ENCODE peak calls at places on chromosomes 3 and 15, in five cellular contexts. C is HEK293T, I is NT2/D1, B is H1, Z is GM12878. S is an unnamed sample.

GRCh38 chr15:73287019-73287418 is 81.7 kb downstream of the HCN4 start:
- DNase-seq in C (no peak), I (no peak), B (no peak), Z (no peak), S (no peak)

GRCh38 chr3:172034786-172035685 is 4.3 kb upstream of the FNDC3B start:
- DNase-seq in C (peak), I (no peak), B (peak), Z (no peak), S (no peak)

GRCh38 chr3:152444029-152444641 is 175.4 kb downstream of the MBNL1 start:
- DNase-seq in C (peak), I (no peak), B (no peak), Z (peak), S (peak)

GRCh38 chr15:58392611-58393161 is 39.1 kb upstream of the LIPC start:
- DNase-seq in C (no peak), I (no peak), B (no peak), Z (no peak), S (no peak)

GRCh38 chr15:27353837-27354236 is 382.9 kb downstream of the GABRG3 start:
- DNase-seq in C (no peak), I (no peak), B (no peak), Z (no peak), S (no peak)

GRCh38 chr3:39548282-39548681 is 80.8 kb downstream of the MOBP start:
- DNase-seq in C (no peak), I (no peak), B (no peak), Z (no peak), S (no peak)

GRCh38 chr15:85690546-85691226 is 104.0 kb downstream of the KLHL25 start:
- DNase-seq in C (no peak), I (no peak), B (no peak), Z (peak), S (no peak)

GRCh38 chr3:171284308-171285075 is 175.7 kb downstream of the TNIK start:
- DNase-seq in C (no peak), I (no peak), B (no peak), Z (peak), S (no peak)

GRCh38 chr3:197352382-197352781 is 54.0 kb upstream of the DLG1 start:
- DNase-seq in C (no peak), I (no peak), B (no peak), Z (no peak), S (no peak)

GRCh38 chr3:58051196-58051595 is 43.0 kb downstream of the FLNB start:
- DNase-seq in C (no peak), I (no peak), B (no peak), Z (no peak), S (no peak)

GRCh38 chr3:138479355-138479964 is 45.0 kb downstream of the ESYT3 start:
- DNase-seq in C (peak), I (peak), B (no peak), Z (no peak), S (peak)

GRCh38 chr15:36914466-36914865 is 185.9 kb downstream of the MEIS2 start:
- DNase-seq in C (no peak), I (no peak), B (no peak), Z (no peak), S (no peak)

GRCh38 chr3:31567036-31567435 is 34.3 kb downstream of the STT3B start:
- DNase-seq in C (peak), I (peak), B (no peak), Z (no peak), S (peak)

GRCh38 chr3:131591394-131591990 is 88.7 kb upstream of the MRPL3 start:
- DNase-seq in C (no peak), I (no peak), B (no peak), Z (no peak), S (no peak)

GRCh38 chr3:118587847-118588246 is 446.8 kb downstream of the IGSF11 start:
- DNase-seq in C (no peak), I (no peak), B (no peak), Z (peak), S (no peak)

GRCh38 chr15:81074773-81075172 is 59.3 kb upstream of the CFAP161 start:
- DNase-seq in C (no peak), I (no peak), B (no peak), Z (no peak), S (no peak)

GRCh38 chr3:108086653-108087052 is 4.2 kb downstream of the CD47 start:
- DNase-seq in C (no peak), I (no peak), B (no peak), Z (no peak), S (no peak)
- TF ChIP-seq SUZ12 in C (no peak), I (no peak), B (no peak), Z (no peak), S (no peak)

DNA sequence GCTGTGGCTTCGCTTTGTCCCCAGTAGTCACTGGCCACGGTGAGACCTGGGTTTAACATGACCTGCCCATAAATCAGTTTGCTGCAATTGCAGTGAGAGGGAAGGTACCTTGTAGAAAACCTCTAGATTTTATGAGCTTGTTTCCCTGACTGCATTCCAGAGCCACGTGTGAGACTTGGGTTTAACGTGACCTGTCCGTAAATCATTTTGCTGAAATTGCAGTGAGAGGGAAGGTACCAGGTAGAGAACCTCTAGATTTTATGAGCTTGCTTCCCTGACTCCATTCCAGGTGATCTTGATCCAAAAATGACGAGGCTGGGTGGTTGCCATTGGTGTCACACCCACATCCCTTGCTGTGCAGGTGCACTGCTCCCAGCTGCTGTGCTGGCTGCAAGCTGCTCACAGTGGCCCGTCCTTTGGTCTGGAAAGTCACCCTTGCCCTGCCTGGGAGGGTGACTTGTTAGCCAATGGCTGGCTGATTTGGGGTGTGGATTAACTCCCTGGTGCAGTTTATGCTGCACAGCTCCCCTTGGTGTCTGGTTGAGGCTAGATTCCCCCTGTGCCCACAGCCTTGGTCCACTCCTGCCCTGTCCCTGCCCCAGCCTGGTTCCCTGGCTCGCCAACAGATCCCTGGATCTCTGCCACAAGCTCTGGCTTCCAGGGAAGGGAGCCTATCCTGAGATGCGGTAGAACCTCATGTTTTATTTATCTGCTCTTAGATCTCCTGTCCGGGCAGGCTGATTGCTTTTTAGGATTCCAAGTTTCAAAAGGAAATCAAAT is 192.7 kb upstream of the CTDSPL start:
- DNase-seq in C (no peak), I (no peak), B (no peak), Z (no peak), S (no peak)
- TF ChIP-seq SUZ12 in C (no peak), I (no peak), B (no peak), Z (no peak), S (no peak)

GRCh38 chr15:48300038-48300437 is 31.2 kb upstream of the DUT start:
- DNase-seq in C (no peak), I (no peak), B (no peak), Z (no peak), S (no peak)

GRCh38 chr15:48309740-48310139 is 21.5 kb upstream of the DUT start:
- DNase-seq in C (no peak), I (no peak), B (no peak), Z (no peak), S (no peak)

GRCh38 chr15:48307586-48307985 is 23.6 kb upstream of the DUT start:
- DNase-seq in C (no peak), I (no peak), B (no peak), Z (no peak), S (no peak)

GRCh38 chr15:48306639-48307038 is 24.6 kb upstream of the DUT start:
- DNase-seq in C (no peak), I (no peak), B (no peak), Z (no peak), S (no peak)

DNA sequence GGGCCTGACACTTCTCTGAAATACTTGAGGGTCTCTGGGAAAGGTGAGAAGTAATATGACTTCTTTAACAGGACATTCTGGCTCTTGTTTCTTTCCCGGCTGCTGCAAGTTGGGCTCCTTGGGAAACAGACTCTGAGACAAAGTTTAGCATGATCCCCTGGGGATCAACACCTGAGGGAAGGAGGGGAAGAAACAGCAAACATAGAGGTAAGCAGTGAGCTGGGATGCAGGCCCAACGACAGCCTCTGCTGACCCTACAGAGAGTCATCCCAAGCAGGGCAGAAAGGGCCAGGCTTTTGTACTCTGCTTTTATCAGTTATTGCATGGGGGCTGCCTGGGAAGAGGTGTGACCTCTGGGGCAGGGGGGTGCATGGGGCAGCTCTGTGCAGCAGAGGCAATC is 26.8 kb upstream of the DUT start:
- DNase-seq in C (no peak), I (no peak), B (no peak), Z (no peak), S (no peak)
- TF ChIP-seq SUZ12 in C (no peak), I (no peak), B (no peak), Z (no peak), S (no peak)

GRCh38 chr15:66402885-66403284 is 16.2 kb downstream of the MAP2K1 start:
- DNase-seq in C (no peak), I (no peak), B (no peak), Z (no peak), S (no peak)

GRCh38 chr15:66399276-66399675 is 12.6 kb downstream of the MAP2K1 start:
- DNase-seq in C (no peak), I (no peak), B (no peak), Z (no peak), S (no peak)

GRCh38 chr15:66403323-66403722 is 16.6 kb downstream of the MAP2K1 start:
- DNase-seq in C (no peak), I (no peak), B (no peak), Z (no peak), S (no peak)

GRCh38 chr15:66400351-66400774 is 13.7 kb downstream of the MAP2K1 start:
- DNase-seq in C (no peak), I (no peak), B (no peak), Z (no peak), S (no peak)

GRCh38 chr15:66401130-66402021 is 14.7 kb downstream of the MAP2K1 start:
- DNase-seq in C (no peak), I (no peak), B (no peak), Z (no peak), S (no peak)
- TF ChIP-seq SUZ12 in C (no peak), I (no peak), B (no peak), Z (no peak), S (no peak)

GRCh38 chr15:90221251-90221900 is 12.4 kb downstream of the CIB1 start:
- DNase-seq in C (peak), I (peak), B (peak), Z (no peak), S (peak)
- TF ChIP-seq SUZ12 in C (no peak), I (no peak), B (no peak), Z (no peak), S (no peak)

GRCh38 chr15:39721893-39722292 is 60.7 kb downstream of the FSIP1 start:
- DNase-seq in C (no peak), I (no peak), B (no peak), Z (no peak), S (no peak)

GRCh38 chr15:39717134-39717533 is 65.5 kb downstream of the FSIP1 start:
- DNase-seq in C (no peak), I (no peak), B (no peak), Z (no peak), S (peak)

GRCh38 chr15:39720081-39720480 is 62.6 kb downstream of the FSIP1 start:
- DNase-seq in C (no peak), I (no peak), B (no peak), Z (no peak), S (no peak)

GRCh38 chr15:39719109-39719508 is 63.5 kb downstream of the FSIP1 start:
- DNase-seq in C (no peak), I (no peak), B (no peak), Z (no peak), S (no peak)

GRCh38 chr15:39720721-39721611 is 61.7 kb downstream of the FSIP1 start:
- DNase-seq in C (no peak), I (no peak), B (no peak), Z (no peak), S (no peak)
- TF ChIP-seq SUZ12 in C (no peak), I (no peak), B (no peak), Z (no peak), S (no peak)

DNA sequence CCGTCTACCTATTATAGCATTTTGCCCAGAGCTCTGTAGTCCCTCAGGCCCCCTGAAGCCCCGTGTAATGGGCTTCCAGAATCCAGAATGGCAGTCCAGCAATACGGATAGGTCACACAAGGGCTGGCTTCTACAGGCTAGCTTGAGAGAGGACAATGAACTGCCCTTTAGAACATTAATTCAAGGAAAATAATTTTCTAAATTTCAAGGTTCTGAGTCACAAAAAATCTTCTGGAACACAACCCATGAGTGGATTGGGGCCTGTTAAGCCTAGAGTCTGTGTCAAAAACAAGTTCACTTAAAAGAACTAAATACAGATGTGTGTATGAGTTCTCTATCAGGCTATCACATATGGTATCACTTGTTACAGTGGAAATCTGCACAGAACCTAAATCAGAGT is 28.8 kb downstream of the DCP1A start:
- DNase-seq in C (no peak), I (no peak), B (no peak), Z (no peak), S (no peak)
- TF ChIP-seq SUZ12 in C (no peak), I (no peak), B (no peak), Z (no peak), S (no peak)